ENCODE peak calls at places on chromosomes 7 and 10, in four cellular contexts. S, C, Y and I are unnamed samples.

GRCh38 chr7:33248663-33249062 is 119.3 kb downstream of the BBS9 start:
- DNase-seq in S (no peak), C (no peak), Y (no peak), I (no peak)

GRCh38 chr10:131082201-131082850 is 229.2 kb downstream of the TCERG1L start:
- DNase-seq in S (no peak), C (no peak), Y (no peak), I (no peak)

GRCh38 chr7:15684834-15685233 is 1.6 kb downstream of the MEOX2 start:
- DNase-seq in S (no peak), C (no peak), Y (no peak), I (no peak)

GRCh38 chr10:6052247-6053221 is 9.6 kb downstream of the IL2RA start:
- DNase-seq in S (peak), C (peak), Y (peak), I (peak)

GRCh38 chr7:41096921-41097320 is 606.0 kb downstream of the INHBA start:
- DNase-seq in S (no peak), C (no peak), Y (no peak), I (no peak)

GRCh38 chr10:128927821-128928220 is 539.2 kb upstream of the MGMT start:
- DNase-seq in S (no peak), C (no peak), Y (no peak), I (no peak)

GRCh38 chr7:137874390-137874789 is 27.6 kb upstream of the DGKI start:
- DNase-seq in S (no peak), C (no peak), Y (no peak), I (no peak)

GRCh38 chr10:27998178-27998953 is 513 bp downstream of the ODAD2 start:
- DNase-seq in S (no peak), C (no peak), Y (no peak), I (no peak)

GRCh38 chr7:87380905-87381304 is 35.4 kb downstream of the CROT start:
- DNase-seq in S (no peak), C (no peak), Y (no peak), I (no peak)

GRCh38 chr7:139714163-139714901 is 63.5 kb downstream of the HIPK2 start:
- DNase-seq in S (no peak), C (no peak), Y (no peak), I (no peak)

GRCh38 chr7:34558026-34558425 is 100.0 kb upstream of the NPSR1 start:
- DNase-seq in S (no peak), C (no peak), Y (no peak), I (no peak)

GRCh38 chr7:139661043-139661440 is 116.8 kb downstream of the HIPK2 start:
- DNase-seq in S (no peak), C (no peak), Y (no peak), I (no peak)

GRCh38 chr10:32298066-32298812 is 48.7 kb downstream of the EPC1 start:
- DNase-seq in S (no peak), C (no peak), Y (no peak), I (no peak)

GRCh38 chr10:114172241-114172640 is 1.8 kb downstream of the CCDC186 start:
- DNase-seq in S (no peak), C (no peak), Y (no peak), I (peak)

GRCh38 chr10:28359334-28359733 is 56.5 kb upstream of the MPP7 start:
- DNase-seq in S (no peak), C (no peak), Y (no peak), I (no peak)

GRCh38 chr7:151110941-151111645 is 24.8 kb downstream of the AGAP3 start:
- DNase-seq in S (peak), C (peak), Y (peak), I (peak)

GRCh38 chr7:134212576-134213546 is 85.7 kb downstream of the LRGUK start:
- DNase-seq in S (no peak), C (no peak), Y (no peak), I (no peak)